ENCODE peak calls at places on chromosomes 16 and 17, in eight cellular contexts. One of them, this sample, is unnamed.

GRCh38 chr16:16007743-16008111 is 58.3 kb downstream of the ABCC1 start:
- DNase-seq in body of pancreas: no peak
- DNase-seq in Right ventricle myocardium superior: no peak
- DNase-seq in NCI-H1417: no peak
- DNase-seq in activated T-cell treated with anti-CD3 and anti-CD28 coated beads for 1 hour: no peak
- DNase-seq in ovary: no peak
- DNase-seq in AG04450: no peak
- DNase-seq in lower lobe of right lung: no peak
- DNase-seq in this sample: no peak

GRCh38 chr16:71526111-71526998 is at the start of gene CHST4:
- DNase-seq in body of pancreas: no peak
- DNase-seq in Right ventricle myocardium superior: no peak
- DNase-seq in NCI-H1417: peak; percentile 53
- DNase-seq in activated T-cell treated with anti-CD3 and anti-CD28 coated beads for 1 hour: no peak
- DNase-seq in ovary: no peak
- DNase-seq in AG04450: peak; percentile 27
- DNase-seq in lower lobe of right lung: no peak
- DNase-seq in this sample: no peak

GRCh38 chr17:49224997-49225337 is 5.6 kb downstream of the PHOSPHO1 start:
- DNase-seq in body of pancreas: no peak
- DNase-seq in Right ventricle myocardium superior: no peak
- DNase-seq in NCI-H1417: no peak
- DNase-seq in activated T-cell treated with anti-CD3 and anti-CD28 coated beads for 1 hour: no peak
- DNase-seq in ovary: no peak
- DNase-seq in AG04450: no peak
- DNase-seq in lower lobe of right lung: no peak
- DNase-seq in this sample: no peak

GRCh38 chr16:28259091-28259780 is 33.1 kb upstream of the SBK1 start:
- DNase-seq in body of pancreas: no peak
- DNase-seq in Right ventricle myocardium superior: no peak
- DNase-seq in NCI-H1417: no peak
- DNase-seq in activated T-cell treated with anti-CD3 and anti-CD28 coated beads for 1 hour: no peak
- DNase-seq in ovary: no peak
- DNase-seq in AG04450: no peak
- DNase-seq in lower lobe of right lung: no peak
- DNase-seq in this sample: no peak

GRCh38 chr16:55474821-55475220 is 4.2 kb upstream of the MMP2 start:
- DNase-seq in body of pancreas: no peak
- DNase-seq in Right ventricle myocardium superior: no peak
- DNase-seq in NCI-H1417: no peak
- DNase-seq in activated T-cell treated with anti-CD3 and anti-CD28 coated beads for 1 hour: no peak
- DNase-seq in ovary: no peak
- DNase-seq in AG04450: no peak
- DNase-seq in lower lobe of right lung: no peak
- DNase-seq in this sample: no peak

GRCh38 chr17:72492494-72492893 is 371.7 kb downstream of the SOX9 start:
- DNase-seq in body of pancreas: no peak
- DNase-seq in Right ventricle myocardium superior: no peak
- DNase-seq in NCI-H1417: no peak
- DNase-seq in activated T-cell treated with anti-CD3 and anti-CD28 coated beads for 1 hour: no peak
- DNase-seq in ovary: no peak
- DNase-seq in AG04450: no peak
- DNase-seq in lower lobe of right lung: no peak
- DNase-seq in this sample: no peak

GRCh38 chr16:89024546-89024945 is 47.5 kb upstream of the CBFA2T3 start:
- DNase-seq in body of pancreas: no peak
- DNase-seq in Right ventricle myocardium superior: peak; percentile 22
- DNase-seq in NCI-H1417: no peak
- DNase-seq in activated T-cell treated with anti-CD3 and anti-CD28 coated beads for 1 hour: no peak
- DNase-seq in ovary: no peak
- DNase-seq in AG04450: no peak
- DNase-seq in lower lobe of right lung: no peak
- DNase-seq in this sample: no peak

GRCh38 chr17:1643293-1643998 is 2.1 kb downstream of the SCARF1 start:
- DNase-seq in body of pancreas: peak; percentile 96
- DNase-seq in Right ventricle myocardium superior: peak; percentile 58
- DNase-seq in NCI-H1417: peak; percentile 55
- DNase-seq in activated T-cell treated with anti-CD3 and anti-CD28 coated beads for 1 hour: peak; percentile 54
- DNase-seq in ovary: peak; percentile 56
- DNase-seq in AG04450: no peak
- DNase-seq in lower lobe of right lung: peak; percentile 89
- DNase-seq in this sample: no peak

GRCh38 chr17:75783803-75784472 is 668 bp upstream of the UNK start:
- DNase-seq in body of pancreas: peak; percentile 76
- DNase-seq in Right ventricle myocardium superior: peak; percentile 51
- DNase-seq in NCI-H1417: peak; percentile 48
- DNase-seq in activated T-cell treated with anti-CD3 and anti-CD28 coated beads for 1 hour: no peak
- DNase-seq in ovary: peak; percentile 72
- DNase-seq in AG04450: no peak
- DNase-seq in lower lobe of right lung: peak; percentile 61
- DNase-seq in this sample: no peak

GRCh38 chr16:16073884-16074781 is 124.7 kb downstream of the ABCC1 start:
- DNase-seq in body of pancreas: peak; percentile 54
- DNase-seq in Right ventricle myocardium superior: peak; percentile 45
- DNase-seq in NCI-H1417: no peak
- DNase-seq in activated T-cell treated with anti-CD3 and anti-CD28 coated beads for 1 hour: no peak
- DNase-seq in ovary: no peak
- DNase-seq in AG04450: peak; percentile 81
- DNase-seq in lower lobe of right lung: peak; percentile 73
- DNase-seq in this sample: no peak

GRCh38 chr16:68902376-68903345 is 59.3 kb downstream of the TANGO6 start:
- DNase-seq in body of pancreas: peak; percentile 67
- DNase-seq in Right ventricle myocardium superior: no peak
- DNase-seq in NCI-H1417: peak; percentile 86
- DNase-seq in activated T-cell treated with anti-CD3 and anti-CD28 coated beads for 1 hour: no peak
- DNase-seq in ovary: no peak
- DNase-seq in AG04450: peak; percentile 15
- DNase-seq in lower lobe of right lung: no peak
- DNase-seq in this sample: no peak

GRCh38 chr17:44304651-44305050 is 3.8 kb upstream of the RUNDC3A start:
- DNase-seq in body of pancreas: no peak
- DNase-seq in Right ventricle myocardium superior: no peak
- DNase-seq in NCI-H1417: peak; percentile 73
- DNase-seq in activated T-cell treated with anti-CD3 and anti-CD28 coated beads for 1 hour: no peak
- DNase-seq in ovary: no peak
- DNase-seq in AG04450: no peak
- DNase-seq in lower lobe of right lung: no peak
- DNase-seq in this sample: no peak

GRCh38 chr16:49649013-49649785 is 206.7 kb downstream of the ZNF423 start:
- DNase-seq in body of pancreas: no peak
- DNase-seq in Right ventricle myocardium superior: no peak
- DNase-seq in NCI-H1417: no peak
- DNase-seq in activated T-cell treated with anti-CD3 and anti-CD28 coated beads for 1 hour: no peak
- DNase-seq in ovary: no peak
- DNase-seq in AG04450: no peak
- DNase-seq in lower lobe of right lung: no peak
- DNase-seq in this sample: no peak

GRCh38 chr17:17661834-17662233 is 19.4 kb upstream of the RAI1 start:
- DNase-seq in body of pancreas: no peak
- DNase-seq in Right ventricle myocardium superior: no peak
- DNase-seq in NCI-H1417: no peak
- DNase-seq in activated T-cell treated with anti-CD3 and anti-CD28 coated beads for 1 hour: no peak
- DNase-seq in ovary: no peak
- DNase-seq in AG04450: no peak
- DNase-seq in lower lobe of right lung: no peak
- DNase-seq in this sample: no peak

GRCh38 chr17:77002103-77003045 is 134.2 kb downstream of the MGAT5B start:
- DNase-seq in body of pancreas: no peak
- DNase-seq in Right ventricle myocardium superior: no peak
- DNase-seq in NCI-H1417: no peak
- DNase-seq in activated T-cell treated with anti-CD3 and anti-CD28 coated beads for 1 hour: no peak
- DNase-seq in ovary: no peak
- DNase-seq in AG04450: peak; percentile 49
- DNase-seq in lower lobe of right lung: no peak
- DNase-seq in this sample: no peak

GRCh38 chr16:53781023-53781605 is 77.2 kb downstream of the FTO start:
- DNase-seq in body of pancreas: no peak
- DNase-seq in Right ventricle myocardium superior: no peak
- DNase-seq in NCI-H1417: no peak
- DNase-seq in activated T-cell treated with anti-CD3 and anti-CD28 coated beads for 1 hour: no peak
- DNase-seq in ovary: no peak
- DNase-seq in AG04450: no peak
- DNase-seq in lower lobe of right lung: no peak
- DNase-seq in this sample: no peak